ENCODE peak calls at places on chromosome 20, in seven cellular contexts. H is fibroblast of lung; V is dermis microvascular lymphatic vessel endothelial cell; D is psoas muscle; N is stimulated activated CD4-positive, alpha-beta T cell treated with anti-CD3 and anti-CD28 coated beads, TNF-alpha, amount 100 ng/mL, for 1 hour; P is HEK293T; O is COR-L47. Q is an unnamed sample.
A peak's percentile ranks its signal among the peaks of the same experiment; 100 is the strongest.

GRCh38 chr20:63116412-63117106 is 99.4 kb downstream of the YTHDF1 start:
- DNase-seq in H (peak; percentile 4), V (no peak), D (peak; percentile 36), N (no peak), P (peak; percentile 68), O (no peak), Q (no peak)

GRCh38 chr20:34525709-34526416 is 9.6 kb downstream of the DYNLRB1 start:
- DNase-seq in H (peak; percentile 98), V (peak; percentile 91), D (peak; percentile 92), N (no peak), P (no peak), O (peak; percentile 41), Q (peak; percentile 84)

GRCh38 chr20:37411408-37412306 is 65.7 kb downstream of the SRC start:
- DNase-seq in H (no peak), V (no peak), D (no peak), N (no peak), P (no peak), O (no peak), Q (no peak)

GRCh38 chr20:37575884-37576283 is 48.2 kb upstream of the BLCAP start:
- DNase-seq in H (no peak), V (no peak), D (no peak), N (no peak), P (no peak), O (no peak), Q (no peak)

GRCh38 chr20:22583773-22584629 is at the start of gene FOXA2:
- DNase-seq in H (no peak), V (no peak), D (no peak), N (no peak), P (peak; percentile 17), O (peak; percentile 92), Q (no peak)

GRCh38 chr20:29874476-29875202 is 1382.8 kb upstream of the DEFB115 start:
- DNase-seq in H (no peak), V (no peak), D (no peak), N (no peak), P (no peak), O (no peak), Q (no peak)

GRCh38 chr20:23774081-23774480 is 23.3 kb upstream of the CST1 start:
- DNase-seq in H (no peak), V (no peak), D (no peak), N (no peak), P (no peak), O (no peak), Q (no peak)

GRCh38 chr20:21353236-21353635 is 44.1 kb downstream of the NKX2-4 start:
- DNase-seq in H (peak; percentile 47), V (no peak), D (no peak), N (no peak), P (no peak), O (no peak), Q (no peak)

GRCh38 chr20:57851025-57851682 is 141.3 kb upstream of the PMEPA1 start:
- DNase-seq in H (no peak), V (no peak), D (no peak), N (no peak), P (no peak), O (no peak), Q (no peak)

GRCh38 chr20:42204261-42204660 is 586.1 kb upstream of the CHD6 start:
- DNase-seq in H (no peak), V (no peak), D (no peak), N (no peak), P (no peak), O (peak; percentile 10), Q (no peak)

GRCh38 chr20:23782366-23782983 is 31.7 kb upstream of the CST1 start:
- DNase-seq in H (peak; percentile 5), V (no peak), D (no peak), N (no peak), P (peak; percentile 32), O (peak; percentile 35), Q (no peak)

GRCh38 chr20:2767768-2768631 is 32.4 kb downstream of the CPXM1 start:
- DNase-seq in H (peak; percentile 12), V (no peak), D (no peak), N (no peak), P (peak; percentile 3), O (no peak), Q (no peak)

GRCh38 chr20:41169791-41170351 is 32.5 kb downstream of the PLCG1 start:
- DNase-seq in H (peak; percentile 48), V (no peak), D (peak; percentile 42), N (no peak), P (no peak), O (no peak), Q (no peak)

GRCh38 chr20:52269327-52269726 is 77.7 kb upstream of the ZFP64 start:
- DNase-seq in H (peak; percentile 82), V (no peak), D (no peak), N (no peak), P (no peak), O (no peak), Q (no peak)

Q was measured in gastrocnemius medialis.